ENCODE peak calls at places on chromosomes 6 and 20, in four cellular contexts. W, O, L and H are unnamed samples.

GRCh38 chr6:52571099-52571755 is 5.6 kb downstream of the TRAM2 start:
- DNase-seq in W (no peak), L (no peak), O (no peak), H (no peak)

GRCh38 chr6:56690519-56691200 is 48.0 kb upstream of the DST start:
- DNase-seq in L (no peak), W (no peak), O (no peak), H (peak; percentile 81)

GRCh38 chr6:141809901-141810300 is 322.8 kb upstream of the GJE1 start:
- DNase-seq in O (no peak), L (no peak), W (no peak), H (peak; percentile 34)

GRCh38 chr6:112307707-112308106 is 39.4 kb upstream of the RFPL4B start:
- DNase-seq in O (peak; percentile 56), L (no peak), W (no peak), H (peak; percentile 53)

GRCh38 chr6:73969982-73970960 is 274.3 kb downstream of the CD109 start:
- DNase-seq in L (peak; percentile 12), W (no peak), O (no peak), H (peak; percentile 67)

GRCh38 chr6:163830641-163831040 is 416.1 kb downstream of the QKI start:
- DNase-seq in O (no peak), L (no peak), W (no peak), H (no peak)

GRCh38 chr6:97978855-97979271 is 695.8 kb upstream of the MMS22L start:
- DNase-seq in W (no peak), O (no peak), L (no peak), H (no peak)

GRCh38 chr20:38453941-38454340 is 18.7 kb upstream of the RALGAPB start:
- DNase-seq in W (no peak), L (no peak), O (peak; percentile 57), H (no peak)

GRCh38 chr20:41615110-41615509 is 3.1 kb downstream of the CHD6 start:
- DNase-seq in L (no peak), O (no peak), W (no peak), H (no peak)

GRCh38 chr20:36645998-36646397 is at the start of gene SLA2:
- DNase-seq in O (no peak), L (no peak), W (no peak), H (no peak)

GRCh38 chr6:166286831-166287271 is 21.3 kb downstream of the PRR18 start:
- DNase-seq in L (no peak), W (no peak), O (peak; percentile 83), H (no peak)

GRCh38 chr6:139030211-139030530 is 1.6 kb downstream of the ABRACL start:
- DNase-seq in O (no peak), L (no peak), W (no peak), H (no peak)

GRCh38 chr20:641516-641913 is 11.5 kb downstream of the SRXN1 start:
- DNase-seq in L (peak; percentile 71), W (no peak), O (no peak), H (no peak)

GRCh38 chr6:37242429-37243052 is 15.0 kb upstream of the TBC1D22B start:
- DNase-seq in O (no peak), L (peak; percentile 72), W (no peak), H (peak; percentile 99)

GRCh38 chr20:1804554-1804956 is 90.7 kb upstream of the SIRPA start:
- DNase-seq in W (no peak), O (no peak), L (no peak), H (no peak)

GRCh38 chr6:131039345-131039680 is 23.7 kb downstream of the EPB41L2 start:
- DNase-seq in L (no peak), W (no peak), O (no peak), H (no peak)

GRCh38 chr6:131043902-131044447 is 19.1 kb downstream of the EPB41L2 start:
- DNase-seq in L (no peak), O (no peak), W (no peak), H (no peak)

GRCh38 chr6:131038612-131039344 is 24.3 kb downstream of the EPB41L2 start:
- DNase-seq in W (no peak), O (no peak), L (no peak), H (peak; percentile 71)

GRCh38 chr6:131042664-131043063 is 20.4 kb downstream of the EPB41L2 start:
- DNase-seq in W (no peak), L (no peak), O (no peak), H (no peak)

GRCh38 chr6:131041814-131042213 is 21.2 kb downstream of the EPB41L2 start:
- DNase-seq in O (no peak), W (no peak), L (no peak), H (peak; percentile 37)
- H3K36me3 ChIP-seq in O (no peaks in the 10 kb centered on the region), W (no peaks in the 10 kb centered on the region), L (no peaks in the 10 kb centered on the region), H (peaks cover 2% of the 10 kb centered on the region)

GRCh38 chr20:62266851-62267250 is 28.5 kb downstream of the OSBPL2 start:
- DNase-seq in L (no peak), W (no peak), O (no peak), H (no peak)

GRCh38 chr20:62263396-62263795 is 25.1 kb downstream of the OSBPL2 start:
- DNase-seq in W (no peak), L (no peak), O (no peak), H (no peak)

GRCh38 chr20:62267543-62267942 is 29.2 kb downstream of the OSBPL2 start:
- DNase-seq in O (no peak), W (no peak), L (no peak), H (no peak)

GRCh38 chr20:62266340-62266739 is 28.0 kb downstream of the OSBPL2 start:
- DNase-seq in L (peak; percentile 50), W (no peak), O (no peak), H (no peak)

GRCh38 chr20:62265365-62265764 is 27.0 kb downstream of the OSBPL2 start:
- DNase-seq in W (no peak), O (no peak), L (no peak), H (no peak)
- TF ChIP-seq CHD1 in W (no peak), O (no peak), L (no peak), H (no peak)

DNA sequence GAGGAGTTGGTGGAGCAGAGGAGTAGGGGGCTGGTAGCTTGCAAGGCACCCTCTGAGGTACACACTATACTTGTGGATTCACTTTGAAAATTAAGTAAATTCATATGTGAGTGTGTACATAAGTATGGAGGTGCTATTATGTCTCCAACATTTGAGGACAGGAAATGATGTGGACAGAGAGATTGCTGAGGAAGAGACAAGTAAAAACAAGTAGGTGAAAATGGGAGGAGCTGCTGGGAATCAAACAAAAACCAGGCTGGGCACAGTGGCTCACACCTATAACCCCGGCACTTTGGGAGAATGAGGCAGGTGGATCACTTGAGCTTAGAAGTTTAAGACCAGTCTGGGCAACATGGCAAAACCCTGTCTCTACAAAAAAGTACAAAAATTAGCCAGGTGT is 69.2 kb upstream of the LYRM2 start:
- DNase-seq in W (no peak), L (no peak), O (no peak), H (no peak)
- H3K36me3 ChIP-seq in W (peaks cover 89% of the 10 kb centered on the region), L (peaks cover 93% of the 10 kb centered on the region), O (peaks cover 1% of the 10 kb centered on the region), H (peaks cover 18% of the 10 kb centered on the region)

DNA sequence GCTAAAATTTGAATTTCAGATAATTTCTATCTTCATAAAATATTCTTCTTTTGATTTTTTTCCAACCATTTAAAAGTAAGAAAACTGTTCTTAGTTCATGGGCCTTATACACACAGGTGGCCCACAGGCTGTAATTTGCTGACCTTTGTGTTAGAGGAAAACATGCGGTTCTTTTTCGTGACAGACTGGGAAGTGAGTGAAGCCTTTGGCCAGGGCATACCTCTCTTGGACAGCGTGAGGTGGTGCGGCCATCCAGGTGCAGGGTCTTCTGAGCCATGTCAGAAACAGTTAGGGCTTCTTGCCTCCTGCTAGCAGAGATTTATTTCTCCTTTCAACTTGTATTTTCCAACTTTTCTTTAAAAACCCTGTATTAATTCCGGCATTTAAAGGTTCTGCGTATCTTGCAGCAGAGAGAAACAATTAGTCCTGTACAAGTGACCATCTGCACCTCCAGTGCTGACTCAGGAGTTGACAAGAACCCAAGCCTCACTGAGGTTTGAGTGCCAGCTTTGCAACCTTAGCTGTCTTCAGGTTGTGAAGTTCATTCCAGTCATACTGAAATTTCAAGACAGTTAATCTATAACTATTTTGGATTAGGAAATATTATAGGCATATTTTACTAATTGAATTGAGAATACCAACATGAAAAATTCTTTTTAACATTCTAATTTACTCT is 177.8 kb downstream of the LY86 start:
- DNase-seq in W (no peak), O (no peak), L (no peak), H (no peak)
- TF ChIP-seq CHD1 in W (no peak), O (no peak), L (no peak), H (no peak)

DNA sequence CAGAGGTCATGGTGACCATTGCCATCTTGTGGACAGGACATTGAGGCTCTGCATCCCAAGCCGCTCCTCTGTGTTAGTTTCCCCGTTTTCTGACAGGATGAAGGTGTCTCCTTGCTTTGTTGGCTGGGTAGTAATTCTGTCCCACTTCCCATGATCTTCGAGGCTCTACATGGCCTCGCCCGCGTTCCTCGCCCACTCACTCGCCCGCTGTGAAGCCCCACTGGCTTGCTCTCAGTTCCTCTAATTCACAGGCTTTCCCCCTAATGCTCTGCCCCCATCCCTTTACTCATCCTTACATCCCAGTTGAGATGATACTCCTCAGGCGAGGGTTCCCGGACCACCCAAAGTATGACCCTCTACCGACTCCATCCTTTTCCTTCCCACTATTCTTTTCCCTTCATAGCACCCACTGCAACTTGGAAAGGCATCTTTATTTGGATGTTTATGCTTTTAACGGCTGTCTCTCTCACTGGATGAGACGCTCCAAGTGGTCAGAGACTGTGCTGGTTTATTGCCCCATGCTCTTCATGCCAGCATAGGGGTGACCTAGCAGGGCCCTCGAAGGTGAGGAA is 511 bp upstream of the SLC35B2 start:
- DNase-seq in O (no peak), W (no peak), L (no peak), H (no peak)
- H3K36me3 ChIP-seq in O (peaks cover 29% of the 10 kb centered on the region), W (peaks cover 33% of the 10 kb centered on the region), L (peaks cover 78% of the 10 kb centered on the region), H (peaks cover 36% of the 10 kb centered on the region)

GRCh38 chr6:54083301-54083700 is 27.9 kb upstream of the MLIP start:
- DNase-seq in W (no peak), O (no peak), L (no peak), H (no peak)
- TF ChIP-seq CHD1 in W (no peak), O (no peak), L (no peak), H (no peak)

GRCh38 chr6:159037746-159038290 is 7.0 kb downstream of the TAGAP start:
- DNase-seq in L (no peak), W (no peak), O (no peak), H (no peak)

GRCh38 chr6:159033160-159034049 is 11.4 kb downstream of the TAGAP start:
- DNase-seq in W (no peak), L (no peak), O (no peak), H (no peak)

GRCh38 chr6:159036673-159037072 is 8.1 kb downstream of the TAGAP start:
- DNase-seq in L (no peak), O (no peak), W (no peak), H (no peak)

GRCh38 chr6:159038914-159039884 is 5.6 kb downstream of the TAGAP start:
- DNase-seq in O (peak; percentile 86), L (no peak), W (no peak), H (peak; percentile 38)

GRCh38 chr6:159035891-159036290 is 8.9 kb downstream of the TAGAP start:
- DNase-seq in O (no peak), L (no peak), W (no peak), H (no peak)
- H3K36me3 ChIP-seq in O (peaks cover 17% of the 10 kb centered on the region), L (no peaks in the 10 kb centered on the region), W (no peaks in the 10 kb centered on the region), H (no peaks in the 10 kb centered on the region)

DNA sequence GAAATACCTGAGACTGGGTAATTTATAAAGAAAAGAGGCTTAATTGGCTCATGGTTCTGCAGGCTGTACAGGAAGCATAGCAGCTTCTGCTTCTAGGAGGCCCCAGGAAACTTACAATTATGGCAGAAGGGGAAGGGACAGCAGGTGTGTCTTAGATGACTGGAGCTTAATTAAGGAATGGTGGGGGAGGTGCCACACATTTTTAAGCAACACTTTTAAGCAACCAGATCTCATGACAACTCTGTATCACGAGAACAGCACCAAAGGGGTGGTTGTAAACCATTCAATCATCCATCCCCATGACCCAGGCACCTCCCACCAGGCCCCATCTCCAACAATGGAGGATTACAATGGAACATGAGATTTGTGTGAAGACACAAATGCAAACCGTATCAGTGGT is 26.9 kb downstream of the FIG4 start:
- DNase-seq in W (no peak), L (no peak), O (no peak), H (no peak)
- TF ChIP-seq CHD1 in W (no peak), L (no peak), O (no peak), H (no peak)